ENCODE peak calls at places on chromosome 3, in six cellular contexts. G, S, B, E, T and D are unnamed samples.
A peak's percentile ranks its signal among the peaks of the same experiment; 100 is the strongest.

GRCh38 chr3:11609481-11609880 is 34.2 kb downstream of the VGLL4 start:
- DNase-seq in G (no peak), S (no peak), B (no peak), E (no peak), T (no peak), D (no peak)

GRCh38 chr3:62318365-62318751 is 55.0 kb downstream of the FEZF2 start:
- DNase-seq in G (no peak), S (no peak), B (no peak), E (no peak), T (no peak), D (no peak)

GRCh38 chr3:41740374-41740773 is 221.5 kb downstream of the ULK4 start:
- DNase-seq in G (no peak), S (no peak), B (no peak), E (no peak), T (no peak), D (no peak)

GRCh38 chr3:24343084-24343783 is 151.4 kb downstream of the THRB start:
- DNase-seq in G (no peak), S (no peak), B (peak; percentile 74), E (no peak), T (no peak), D (no peak)

GRCh38 chr3:140276698-140277097 is 341.7 kb downstream of the CLSTN2 start:
- DNase-seq in G (no peak), S (no peak), B (peak; percentile 49), E (no peak), T (peak; percentile 64), D (no peak)

GRCh38 chr3:12170207-12170606 is 11.5 kb upstream of the TIMP4 start:
- DNase-seq in G (no peak), S (no peak), B (peak; percentile 77), E (no peak), T (no peak), D (no peak)

GRCh38 chr3:113166719-113167492 is 44.5 kb upstream of the BOC start:
- DNase-seq in G (no peak), S (no peak), B (peak; percentile 56), E (no peak), T (no peak), D (peak; percentile 69)

GRCh38 chr3:124878561-124879394 is 8.4 kb downstream of the ITGB5 start:
- DNase-seq in G (no peak), S (no peak), B (peak; percentile 99), E (no peak), T (no peak), D (peak; percentile 74)

GRCh38 chr3:85571835-85572234 is 613.0 kb downstream of the CADM2 start:
- DNase-seq in G (no peak), S (no peak), B (peak; percentile 52), E (no peak), T (no peak), D (no peak)

GRCh38 chr3:128424508-128425069 is 42.1 kb downstream of the DNAJB8 start:
- DNase-seq in G (no peak), S (no peak), B (peak; percentile 74), E (no peak), T (no peak), D (no peak)

GRCh38 chr3:57544181-57545125 is at the start of gene DNAH12:
- DNase-seq in G (peak; percentile 26), S (peak; percentile 8), B (peak; percentile 17), E (no peak), T (peak; percentile 83), D (no peak)

GRCh38 chr3:14431556-14431927 is 29.1 kb downstream of the SLC6A6 start:
- DNase-seq in G (no peak), S (no peak), B (no peak), E (no peak), T (no peak), D (no peak)

GRCh38 chr3:27729748-27730611 is 7.9 kb upstream of the EOMES start:
- DNase-seq in G (no peak), S (no peak), B (peak; percentile 37), E (no peak), T (no peak), D (no peak)

GRCh38 chr3:192514754-192515660 is 212.3 kb downstream of the FGF12 start:
- DNase-seq in G (peak; percentile 30), S (no peak), B (no peak), E (no peak), T (peak; percentile 92), D (peak; percentile 61)

GRCh38 chr3:196431193-196432136 is 762 bp downstream of the UBXN7 start:
- DNase-seq in G (peak; percentile 61), S (no peak), B (peak; percentile 74), E (peak; percentile 38), T (peak; percentile 50), D (no peak)

GRCh38 chr3:60431599-60431958 is 819.7 kb downstream of the FHIT start:
- DNase-seq in G (no peak), S (no peak), B (peak; percentile 15), E (no peak), T (no peak), D (no peak)

GRCh38 chr3:196735751-196736150 is 3.9 kb upstream of the PAK2 start:
- DNase-seq in G (no peak), S (no peak), B (peak; percentile 12), E (no peak), T (no peak), D (no peak)

GRCh38 chr3:120428904-120429303 is 21.9 kb downstream of the FSTL1 start:
- DNase-seq in G (no peak), S (no peak), B (no peak), E (no peak), T (no peak), D (no peak)

GRCh38 chr3:32816439-32817194 is 1.2 kb upstream of the TRIM71 start:
- DNase-seq in G (peak; percentile 16), S (no peak), B (peak; percentile 9), E (peak; percentile 12), T (peak; percentile 69), D (no peak)